ENCODE peak calls at places on chromosome 21, in four cellular contexts. K is HL-60, F is GM12891, N is GM12878. C is an unnamed sample.

GRCh38 chr21:14482165-14482564 is 64.0 kb downstream of the SAMSN1 start:
- DNase-seq in K (peak; percentile 87), F (no peak), N (no peak), C (no peak)

GRCh38 chr21:35467536-35467935 is 418.4 kb upstream of the RUNX1 start:
- DNase-seq in K (no peak), F (no peak), N (no peak), C (no peak)

GRCh38 chr21:44083631-44084291 is 23.4 kb upstream of the PWP2 start:
- DNase-seq in K (no peak), F (no peak), N (no peak), C (no peak)

GRCh38 chr21:37257526-37257966 is 9.6 kb downstream of the VPS26C start:
- DNase-seq in K (peak; percentile 69), F (no peak), N (no peak), C (no peak)

GRCh38 chr21:44761747-44762208 is 39.8 kb downstream of the UBE2G2 start:
- DNase-seq in K (no peak), F (no peak), N (no peak), C (no peak)

GRCh38 chr21:45220106-45220505 is 67.6 kb downstream of the POFUT2 start:
- DNase-seq in K (no peak), F (no peak), N (no peak), C (no peak)

GRCh38 chr21:24302400-24302799 is 1304.9 kb downstream of the MRPL39 start:
- DNase-seq in K (no peak), F (no peak), N (no peak), C (no peak)

GRCh38 chr21:45448810-45449657 is 44.1 kb downstream of the COL18A1 start:
- DNase-seq in K (no peak), F (no peak), N (no peak), C (no peak)

GRCh38 chr21:44793269-44794030 is 8.2 kb downstream of the UBE2G2 start:
- DNase-seq in K (no peak), F (peak; percentile 61), N (no peak), C (peak; percentile 78)

GRCh38 chr21:42007541-42007940 is 2.6 kb downstream of the ZBTB21 start:
- DNase-seq in K (no peak), F (no peak), N (no peak), C (no peak)

GRCh38 chr21:42009018-42009830 is 936 bp downstream of the ZBTB21 start:
- DNase-seq in K (peak; percentile 21), F (no peak), N (no peak), C (no peak)

GRCh38 chr21:42009831-42010506 is at the start of gene ZBTB21:
- DNase-seq in K (peak; percentile 92), F (peak; percentile 89), N (peak; percentile 96), C (peak; percentile 97)

GRCh38 chr21:42004406-42005199 is 5.6 kb downstream of the ZBTB21 start:
- DNase-seq in K (no peak), F (no peak), N (no peak), C (no peak)

DNA sequence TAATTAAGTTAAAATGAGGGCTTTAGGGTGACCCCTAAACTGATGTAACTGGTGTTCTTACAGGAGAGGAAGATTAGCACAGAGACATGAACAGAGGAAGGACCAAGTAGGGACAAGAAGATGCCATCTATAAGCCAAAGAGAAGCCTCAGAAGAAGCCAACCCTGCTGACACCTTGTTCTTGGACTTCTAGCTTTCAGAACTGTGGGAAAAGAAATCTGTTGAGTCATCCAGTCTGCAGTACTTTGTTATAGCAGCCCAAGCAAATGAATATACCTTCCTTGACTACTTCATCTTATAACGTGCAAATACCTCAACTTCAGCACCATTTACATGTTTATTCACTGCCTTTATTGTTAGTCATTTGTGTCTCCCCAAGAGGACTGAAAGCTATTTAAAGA is 3.4 kb downstream of the ZBTB21 start:
- DNase-seq in K (no peak), F (no peak), N (no peak), C (no peak)
- TF ChIP-seq SPI1 in K (no peak), F (no peak), N (no peak), C (no peak)

DNA sequence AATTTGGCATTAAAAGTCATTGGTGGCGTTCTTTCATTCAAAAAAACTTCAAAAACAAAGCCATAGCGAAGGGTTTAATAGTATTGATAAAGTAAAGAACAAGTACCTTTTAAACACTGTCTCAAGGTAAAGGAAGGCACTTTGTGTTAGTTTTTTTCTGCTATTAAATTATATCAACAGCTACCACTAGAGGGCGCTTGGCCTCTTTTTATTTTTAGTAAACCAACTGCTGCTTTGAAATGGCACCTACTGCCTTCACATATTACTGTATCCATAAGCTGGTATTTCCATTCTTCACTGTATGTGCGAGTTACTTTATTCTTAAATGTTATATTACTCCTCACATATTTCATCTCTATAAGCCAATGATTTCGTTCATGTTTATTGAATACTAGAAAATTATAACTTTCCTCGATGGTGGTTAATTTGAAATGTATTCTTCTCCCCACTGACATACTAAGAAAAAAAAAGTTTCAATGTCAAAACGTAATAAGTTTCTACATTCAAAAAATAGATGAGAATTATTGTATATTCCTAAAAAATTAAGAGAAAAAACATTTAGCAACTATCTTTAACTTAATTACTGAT is 125.7 kb upstream of the CXADR start:
- DNase-seq in K (peak; percentile 6), F (peak; percentile 22), N (peak; percentile 1), C (peak; percentile 43)
- TF ChIP-seq SPI1 in K (no peak), F (no peak), N (no peak), C (no peak)

GRCh38 chr21:42062543-42063022 is 8.5 kb upstream of the UMODL1 start:
- DNase-seq in K (no peak), F (peak; percentile 70), N (peak; percentile 82), C (no peak)
- TF ChIP-seq SPI1 in K (no peak), F (peak; percentile 24), N (no peak), C (no peak)

DNA sequence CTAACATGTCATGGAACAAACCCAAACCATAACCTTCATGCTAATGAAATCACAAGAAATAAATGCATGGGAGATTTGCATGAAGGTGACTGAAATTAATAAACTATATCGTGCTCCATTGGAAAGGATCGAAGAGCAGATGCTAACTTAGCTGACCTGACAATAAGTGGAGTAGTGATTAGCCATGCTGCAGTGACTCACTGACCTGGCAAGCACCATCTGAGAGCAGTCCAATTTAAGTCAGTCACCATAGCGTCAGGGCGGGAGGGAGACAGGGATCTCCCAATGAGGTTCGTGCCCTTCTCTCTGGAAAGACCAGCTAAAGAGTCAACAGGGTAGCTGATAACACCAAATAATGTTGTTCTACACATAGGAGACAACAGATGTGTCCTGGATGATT is 21.5 kb downstream of the OLIG2 start:
- DNase-seq in K (no peak), F (no peak), N (no peak), C (no peak)
- TF ChIP-seq SPI1 in K (no peak), F (no peak), N (no peak), C (no peak)

DNA sequence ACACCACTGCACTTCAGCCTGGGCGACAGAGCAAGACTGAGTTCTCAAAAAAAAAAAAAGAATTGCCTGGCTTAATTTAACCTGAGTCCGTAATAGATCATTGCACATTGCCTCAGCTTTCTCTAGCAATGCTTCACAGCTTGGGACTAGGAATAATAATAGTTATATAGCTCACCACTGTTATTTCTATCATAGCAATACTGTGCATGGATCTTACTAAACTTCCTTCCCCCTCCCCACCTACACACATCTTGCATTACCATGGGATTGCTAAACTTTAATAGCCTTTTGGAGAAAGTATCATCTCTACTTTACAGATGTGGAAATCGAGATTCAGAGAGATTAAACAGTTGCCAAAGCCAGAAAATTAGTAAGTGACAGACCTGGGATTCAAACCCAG is 99.5 kb downstream of the ATP5PO start:
- DNase-seq in K (no peak), F (no peak), N (no peak), C (no peak)
- TF ChIP-seq SPI1 in K (no peak), F (no peak), N (no peak), C (no peak)

GRCh38 chr21:46636550-46637289 is 1.2 kb downstream of the PRMT2 start:
- DNase-seq in K (no peak), F (no peak), N (no peak), C (peak; percentile 32)
- TF ChIP-seq SPI1 in K (no peak), F (no peak), N (no peak), C (peak; percentile 48)